ENCODE peak calls at places on chromosomes 11 and 22, in four cellular contexts. R is SJSA1, G is lower lobe of right lung, C is transverse colon. P is an unnamed sample.

GRCh38 chr22:29306830-29307657 is 594 bp downstream of the GAS2L1 start:
- DNase-seq in R (peak; percentile 81), G (peak; percentile 86), C (peak; percentile 85), P (peak; percentile 60)

GRCh38 chr22:19886605-19887250 is 32.1 kb upstream of the GNB1L start:
- DNase-seq in R (no peak), G (peak; percentile 79), C (no peak), P (no peak)

GRCh38 chr22:20549232-20549841 is 41.9 kb downstream of the MED15 start:
- DNase-seq in R (no peak), G (peak; percentile 48), C (no peak), P (no peak)

GRCh38 chr11:117199061-117199915 is at the start of gene TAGLN:
- DNase-seq in R (peak; percentile 87), G (peak; percentile 67), C (peak; percentile 76), P (no peak)

GRCh38 chr22:38674888-38675287 is 6.9 kb upstream of the TOMM22 start:
- DNase-seq in R (no peak), G (no peak), C (no peak), P (no peak)

GRCh38 chr11:27390318-27390958 is 27.4 kb upstream of the CCDC34 start:
- DNase-seq in R (no peak), G (no peak), C (no peak), P (no peak)

GRCh38 chr11:67384851-67385366 is 6.9 kb upstream of the RAD9A start:
- DNase-seq in R (no peak), G (no peak), C (no peak), P (peak; percentile 25)

GRCh38 chr11:2789791-2790580 is 90.2 kb upstream of the KCNQ1OT1 start:
- DNase-seq in R (peak; percentile 42), G (peak; percentile 27), C (peak; percentile 4), P (no peak)

GRCh38 chr11:1557904-1558831 is 13.9 kb downstream of the DUSP8 start:
- DNase-seq in R (peak; percentile 61), G (peak; percentile 63), C (peak; percentile 66), P (peak; percentile 74)

GRCh38 chr11:118672865-118673264 is 6.6 kb downstream of the TREH start:
- DNase-seq in R (no peak), G (no peak), C (no peak), P (no peak)

GRCh38 chr22:36702832-36703210 is 731 bp downstream of the CACNG2 start:
- DNase-seq in R (no peak), G (no peak), C (no peak), P (no peak)

GRCh38 chr11:130536106-130537040 is 87.9 kb downstream of the ADAMTS15 start:
- DNase-seq in R (no peak), G (no peak), C (no peak), P (no peak)

P was measured in T1000.